ENCODE peak calls at places on chromosomes 4 and X, in four cellular contexts. F is GM12878, U is HCT116, K is K562. A is an unnamed sample.

GRCh38 chr4:64713256-64713840 is 304.1 kb upstream of the TECRL start:
- DNase-seq in F (no peak), U (no peak), K (peak; percentile 5), A (peak; percentile 38)

GRCh38 chrX:44874481-44875184 is 1.6 kb downstream of the KDM6A start:
- DNase-seq in F (no peak), U (no peak), K (peak; percentile 75), A (no peak)

GRCh38 chr4:79851625-79852304 is 221.3 kb downstream of the ANTXR2 start:
- DNase-seq in F (no peak), U (no peak), K (no peak), A (no peak)

GRCh38 chr4:114417214-114417613 is 181.4 kb upstream of the UGT8 start:
- DNase-seq in F (no peak), U (peak; percentile 10), K (peak; percentile 6), A (peak; percentile 2)

GRCh38 chr4:2248044-2248780 is 6.3 kb upstream of the HAUS3 start:
- DNase-seq in F (no peak), U (no peak), K (no peak), A (no peak)

GRCh38 chrX:54049801-54050200 is 5.5 kb upstream of the PHF8 start:
- DNase-seq in F (no peak), U (no peak), K (no peak), A (no peak)

GRCh38 chr4:23171971-23172370 is 479.2 kb downstream of the GBA3 start:
- DNase-seq in F (no peak), U (no peak), K (no peak), A (no peak)

GRCh38 chr4:63717384-63717783 is 691.9 kb downstream of the TECRL start:
- DNase-seq in F (peak; percentile 3), U (no peak), K (peak; percentile 1), A (peak; percentile 21)

GRCh38 chr4:102429553-102429952 is 71.6 kb upstream of the NFKB1 start:
- DNase-seq in F (no peak), U (peak; percentile 87), K (no peak), A (no peak)

GRCh38 chr4:65599335-65599734 is 71.0 kb downstream of the EPHA5 start:
- DNase-seq in F (no peak), U (no peak), K (no peak), A (no peak)

GRCh38 chr4:174910271-174910670 is 7.9 kb upstream of the ADAM29 start:
- DNase-seq in F (no peak), U (no peak), K (no peak), A (no peak)

GRCh38 chr4:140851032-140851636 is 94.9 kb upstream of the TBC1D9 start:
- DNase-seq in F (peak; percentile 33), U (peak; percentile 65), K (peak; percentile 55), A (peak; percentile 53)

GRCh38 chrX:152642931-152643525 is 5.3 kb downstream of the GABRQ start:
- DNase-seq in F (no peak), U (no peak), K (no peak), A (no peak)

GRCh38 chr4:27187786-27188185 is 327.1 kb downstream of the STIM2 start:
- DNase-seq in F (no peak), U (no peak), K (no peak), A (no peak)

GRCh38 chr4:99815597-99816011 is 1.0 kb upstream of the DAPP1 start:
- DNase-seq in F (no peak), U (peak; percentile 78), K (no peak), A (peak; percentile 20)

GRCh38 chr4:26139310-26139924 is 181.4 kb upstream of the RBPJ start:
- DNase-seq in F (no peak), U (no peak), K (no peak), A (no peak)

GRCh38 chrX:20742106-20742505 is 475.4 kb upstream of the RPS6KA3 start:
- DNase-seq in F (no peak), U (no peak), K (no peak), A (no peak)

GRCh38 chrX:154097003-154097596 is 417 bp downstream of the MECP2 start:
- DNase-seq in F (no peak), U (no peak), K (peak; percentile 92), A (peak; percentile 58)

GRCh38 chrX:38505583-38505982 is 55.8 kb upstream of the TSPAN7 start:
- DNase-seq in F (no peak), U (no peak), K (no peak), A (no peak)

GRCh38 chr4:104716584-104716983 is 221.9 kb upstream of the CXXC4 start:
- DNase-seq in F (no peak), U (no peak), K (no peak), A (no peak)

GRCh38 chr4:104722467-104722866 is 227.8 kb upstream of the CXXC4 start:
- DNase-seq in F (no peak), U (no peak), K (no peak), A (no peak)

DNA sequence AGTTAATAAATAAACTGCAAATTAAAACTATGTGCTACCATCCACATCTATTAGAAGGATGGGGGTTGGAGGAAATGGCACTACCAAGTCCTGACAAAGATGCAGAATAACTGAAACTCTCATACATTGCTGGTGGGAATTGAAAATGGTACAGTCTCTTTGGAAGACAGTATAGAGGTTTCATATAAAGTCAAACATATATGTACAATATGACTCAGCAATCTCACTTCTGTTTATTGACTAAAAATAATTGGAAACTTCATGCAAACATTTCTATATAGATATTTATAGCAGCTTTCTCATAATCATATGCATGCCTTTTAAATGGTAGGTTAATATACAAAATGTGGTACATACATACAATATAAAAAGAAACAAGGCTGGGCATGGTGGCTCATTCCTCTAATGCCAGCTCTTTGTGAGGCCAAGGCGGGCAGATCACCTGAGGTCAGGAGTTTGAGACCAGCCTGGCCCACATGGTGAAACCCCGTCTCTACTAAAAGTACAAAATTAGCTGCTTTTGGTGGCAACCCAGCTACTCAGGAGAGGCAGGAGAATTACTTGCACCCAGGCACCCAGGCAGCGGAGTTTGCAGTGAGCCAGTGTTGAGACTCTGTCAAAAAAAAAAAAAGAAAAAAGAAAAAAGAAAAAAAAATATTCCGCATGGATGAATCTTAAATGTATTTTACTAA is 225.0 kb upstream of the CXXC4 start:
- DNase-seq in F (peak; percentile 49), U (no peak), K (no peak), A (no peak)
- TF ChIP-seq ZNF274 in F (no peak), U (no peak), K (no peak), A (no peak)

GRCh38 chrX:135596495-135596894 is 76.0 kb downstream of the INTS6L start:
- DNase-seq in F (no peak), U (peak; percentile 38), K (peak; percentile 77), A (peak; percentile 2)

GRCh38 chrX:135595543-135595942 is 75.1 kb downstream of the INTS6L start:
- DNase-seq in F (no peak), U (no peak), K (no peak), A (no peak)

GRCh38 chrX:135591871-135592270 is 71.4 kb downstream of the INTS6L start:
- DNase-seq in F (no peak), U (no peak), K (no peak), A (no peak)
- TF ChIP-seq ZBTB33 in F (no peak), U (no peak), K (no peak), A (no peak)

GRCh38 chr4:41734366-41734765 is 14.2 kb downstream of the PHOX2B start:
- DNase-seq in F (no peak), U (no peak), K (no peak), A (no peak)
- TF ChIP-seq ZNF274 in F (no peak), U (no peak), K (no peak), A (no peak)

GRCh38 chr4:125762537-125762936 is 447.8 kb downstream of the FAT4 start:
- DNase-seq in F (no peak), U (no peak), K (peak; percentile 1), A (no peak)

GRCh38 chr4:125760956-125761355 is 446.2 kb downstream of the FAT4 start:
- DNase-seq in F (no peak), U (no peak), K (no peak), A (no peak)

DNA sequence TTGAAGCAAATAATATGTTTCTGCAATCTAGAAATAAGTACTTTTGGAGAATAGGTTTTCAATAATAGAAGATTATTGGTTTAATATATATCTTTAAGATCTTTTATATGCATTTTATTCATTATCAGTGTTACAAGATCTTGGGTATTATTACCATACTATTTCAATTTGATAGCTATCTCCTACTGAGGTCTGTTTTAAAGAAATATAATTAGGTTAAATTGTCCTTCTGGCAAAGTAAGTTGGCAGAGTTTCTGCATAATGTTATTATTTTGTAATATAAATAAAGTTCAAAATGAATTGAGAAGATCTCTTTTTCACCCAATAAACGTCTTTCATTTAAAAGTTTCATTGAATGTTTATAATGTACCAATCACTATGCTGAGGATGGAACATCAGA is 443.7 kb downstream of the FAT4 start:
- DNase-seq in F (no peak), U (no peak), K (no peak), A (no peak)
- TF ChIP-seq ZBTB33 in F (no peak), U (no peak), K (no peak), A (no peak)

GRCh38 chr4:181661090-181661489 is 582.1 kb upstream of the TENM3 start:
- DNase-seq in F (no peak), U (no peak), K (no peak), A (no peak)
- TF ChIP-seq ZNF274 in F (no peak), U (no peak), K (no peak), A (no peak)

GRCh38 chrX:134911348-134911747 is 79.4 kb upstream of the SMIM10 start:
- DNase-seq in F (no peak), U (no peak), K (no peak), A (no peak)

GRCh38 chrX:134909258-134909657 is 81.5 kb upstream of the SMIM10 start:
- DNase-seq in F (no peak), U (no peak), K (peak; percentile 17), A (no peak)

GRCh38 chrX:134907302-134907701 is 83.5 kb upstream of the SMIM10 start:
- DNase-seq in F (no peak), U (no peak), K (no peak), A (no peak)

GRCh38 chrX:134908235-134908834 is 82.5 kb upstream of the SMIM10 start:
- DNase-seq in F (no peak), U (no peak), K (peak; percentile 56), A (no peak)
- TF ChIP-seq ZBTB33 in F (no peak), U (no peak), K (no peak), A (no peak)

DNA sequence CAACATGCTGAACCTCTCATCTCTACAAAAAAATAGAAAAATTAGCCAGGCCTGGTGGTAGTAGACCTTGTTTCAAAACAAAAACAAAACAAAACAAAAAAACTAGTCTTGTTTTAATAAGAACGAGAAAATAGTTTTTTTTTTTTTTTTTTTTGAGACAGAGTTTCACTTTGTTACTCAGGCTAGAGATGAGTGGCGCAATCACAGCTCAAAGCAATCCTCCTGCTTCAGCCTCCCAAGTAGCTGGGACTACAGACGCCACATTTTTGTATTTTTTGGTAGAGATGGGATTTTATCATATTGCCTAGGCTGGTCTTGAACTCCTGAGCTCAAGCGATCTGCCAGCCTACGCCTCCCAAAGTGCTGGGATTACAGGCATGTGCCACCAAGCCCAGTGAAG is 47.7 kb upstream of the UGDH start:
- DNase-seq in F (no peak), U (no peak), K (no peak), A (no peak)
- TF ChIP-seq ZNF274 in F (no peak), U (no peak), K (no peak), A (no peak)

DNA sequence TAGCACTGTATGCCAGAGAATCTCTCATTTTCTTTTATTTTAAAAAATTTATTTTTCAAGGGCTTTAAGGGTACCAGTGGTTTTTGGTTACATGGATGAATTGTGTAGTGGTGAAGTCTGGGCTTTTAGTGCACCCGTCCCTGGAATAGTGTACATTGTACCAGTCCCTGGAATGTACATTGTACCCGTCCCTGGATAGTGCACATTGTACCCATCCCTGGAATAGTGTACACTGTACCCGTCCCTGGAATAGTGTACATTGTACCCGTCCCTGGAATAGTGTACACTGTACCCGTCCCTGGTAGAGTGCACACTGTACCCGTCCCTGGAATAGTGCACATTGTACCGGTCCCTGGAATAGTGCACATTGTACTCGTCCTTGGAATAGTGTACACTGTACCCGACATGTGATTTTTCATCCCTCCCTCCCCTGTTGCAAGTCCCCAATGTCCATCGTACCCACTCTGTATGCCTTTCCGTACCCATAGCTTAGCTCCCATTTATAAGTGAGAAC is 56.1 kb upstream of the HELT start:
- DNase-seq in F (no peak), U (no peak), K (no peak), A (no peak)
- TF ChIP-seq ZBTB33 in F (no peak), U (no peak), K (no peak), A (no peak)

A was measured in HepG2.